ENCODE peak calls at places on chromosome 22, in five cellular contexts. F, U, R, S and D are unnamed samples.

GRCh38 chr22:31141551-31141950 is 1.2 kb upstream of the PLA2G3 start:
- DNase-seq in R (no peak), S (no peak), F (no peak), U (no peak), D (no peak)

GRCh38 chr22:48068323-48068722 is 1305.9 kb downstream of the TBC1D22A start:
- DNase-seq in U (no peak), R (no peak), F (no peak), S (no peak), D (no peak)

GRCh38 chr22:24758164-24758799 is 16.2 kb downstream of the PIWIL3 start:
- DNase-seq in F (peak), S (peak), U (peak), R (peak), D (no peak)

GRCh38 chr22:20101638-20102037 is 14.3 kb upstream of the RANBP1 start:
- DNase-seq in U (no peak), S (no peak), F (no peak), R (no peak), D (no peak)

GRCh38 chr22:50622723-50623327 is 5.1 kb downstream of the ARSA start:
- DNase-seq in U (peak), R (no peak), F (peak), S (no peak), D (peak)

GRCh38 chr22:40022536-40023225 is 27.9 kb downstream of the FAM83F start:
- DNase-seq in U (peak), F (no peak), S (no peak), R (no peak), D (no peak)

GRCh38 chr22:22921575-22921974 is 34.0 kb downstream of the IGLL5 start:
- DNase-seq in U (no peak), S (no peak), R (no peak), F (no peak), D (no peak)

GRCh38 chr22:44925465-44926123 is 84.2 kb downstream of the PHF21B start:
- DNase-seq in U (no peak), S (no peak), R (no peak), F (no peak), D (no peak)

GRCh38 chr22:20569059-20570058 is 61.9 kb downstream of the MED15 start:
- DNase-seq in S (no peak), U (peak), F (peak), R (peak), D (peak)

GRCh38 chr22:35154937-35155387 is 89.0 kb downstream of the ISX start:
- DNase-seq in F (peak), R (peak), S (peak), U (peak), D (peak)

GRCh38 chr22:27370281-27370680 is 431.3 kb downstream of the MN1 start:
- DNase-seq in U (no peak), S (no peak), R (no peak), F (no peak), D (no peak)

GRCh38 chr22:48407256-48407955 is 1420.3 kb downstream of the BRD1 start:
- DNase-seq in R (no peak), S (no peak), F (no peak), U (no peak), D (no peak)

GRCh38 chr22:49967333-49968241 is 7.0 kb downstream of the PIM3 start:
- DNase-seq in S (peak), F (no peak), R (no peak), U (peak), D (peak)

GRCh38 chr22:49914256-49914655 is 4.0 kb downstream of the ALG12 start:
- DNase-seq in F (no peak), S (no peak), U (no peak), R (no peak), D (no peak)

GRCh38 chr22:40533712-40534378 is 102.7 kb downstream of the MRTFA start:
- DNase-seq in R (no peak), F (no peak), S (no peak), U (peak), D (no peak)

GRCh38 chr22:46738961-46739870 is 1.2 kb upstream of the CERK start:
- DNase-seq in F (peak), R (no peak), U (peak), S (no peak), D (peak)

GRCh38 chr22:46079861-46080821 is 70.2 kb upstream of the PPARA start:
- DNase-seq in R (no peak), F (peak), U (no peak), S (no peak), D (no peak)

GRCh38 chr22:17633217-17633997 is 4.9 kb upstream of the ATP6V1E1 start:
- DNase-seq in U (no peak), S (no peak), R (no peak), F (peak), D (no peak)

GRCh38 chr22:37300551-37301017 is 18.3 kb downstream of the CYTH4 start:
- DNase-seq in S (no peak), U (no peak), F (no peak), R (no peak), D (peak)

GRCh38 chr22:35632902-35633301 is 15.3 kb upstream of the APOL6 start:
- DNase-seq in R (no peak), U (no peak), S (no peak), F (no peak), D (no peak)

GRCh38 chr22:49701380-49702067 is 126.1 kb downstream of the BRD1 start:
- DNase-seq in S (no peak), F (no peak), U (no peak), R (no peak), D (no peak)

GRCh38 chr22:22148905-22149304 is 95.7 kb upstream of the VPREB1 start:
- DNase-seq in F (no peak), R (no peak), S (no peak), U (no peak), D (no peak)

GRCh38 chr22:31872209-31872608 is 72.1 kb upstream of the YWHAH start:
- DNase-seq in F (no peak), U (no peak), R (no peak), S (no peak), D (no peak)